ENCODE peak calls at places on chromosomes 3 and 15, in eight cellular contexts. Q is OCI-LY7; U is ovary; T is CD8-positive, alpha-beta T cell; B is heart left ventricle; Y is tibial artery; X is WERI-Rb-1; C is adrenal gland. N is an unnamed sample.

GRCh38 chr3:143120716-143121239 is 1.2 kb downstream of the CHST2 start:
- DNase-seq in U (no peak), Q (no peak), C (no peak), X (peak; percentile 31), B (peak; percentile 68), Y (no peak), T (no peak), N (peak; percentile 45)

GRCh38 chr15:64875641-64876223 is 34.0 kb downstream of the PLEKHO2 start:
- DNase-seq in C (no peak), Q (no peak), U (no peak), T (no peak), Y (no peak), X (no peak), B (no peak), N (no peak)

GRCh38 chr3:27976933-27977332 is 254.8 kb upstream of the EOMES start:
- DNase-seq in U (no peak), Q (no peak), T (no peak), Y (no peak), X (no peak), B (no peak), C (peak; percentile 22), N (no peak)

GRCh38 chr15:90465930-90466567 is 63.7 kb upstream of the CRTC3 start:
- DNase-seq in Y (no peak), C (no peak), B (no peak), T (no peak), Q (no peak), X (no peak), U (no peak), N (no peak)

GRCh38 chr3:52244061-52244628 is 1.4 kb upstream of the PPM1M start:
- DNase-seq in X (no peak), B (no peak), Q (no peak), U (peak; percentile 15), T (peak; percentile 39), Y (peak; percentile 73), C (no peak), N (peak; percentile 27)

GRCh38 chr3:5304789-5305680 is 117.5 kb downstream of the EDEM1 start:
- DNase-seq in C (peak; percentile 52), B (no peak), T (peak; percentile 19), Q (peak; percentile 59), U (no peak), Y (no peak), X (peak; percentile 58), N (peak; percentile 60)

GRCh38 chr15:50358805-50359204 is 3.8 kb upstream of the GABPB1 start:
- DNase-seq in U (no peak), Y (no peak), B (no peak), Q (peak; percentile 54), T (peak; percentile 32), C (no peak), X (peak; percentile 30), N (peak; percentile 36)

GRCh38 chr3:114155370-114155821 is 23.5 kb downstream of the DRD3 start:
- DNase-seq in X (peak; percentile 62), T (no peak), C (peak; percentile 64), B (no peak), Q (peak; percentile 47), Y (no peak), U (no peak), N (peak; percentile 73)

GRCh38 chr3:123880998-123881561 is 3.1 kb downstream of the MYLK start:
- DNase-seq in Q (no peak), Y (no peak), T (no peak), X (peak; percentile 35), C (peak; percentile 30), B (no peak), U (no peak), N (peak; percentile 46)

GRCh38 chr3:14377838-14378169 is 24.6 kb upstream of the SLC6A6 start:
- DNase-seq in Q (peak; percentile 76), U (no peak), X (no peak), B (no peak), C (no peak), Y (no peak), T (peak; percentile 57), N (no peak)

GRCh38 chr3:171822707-171823106 is 12.4 kb upstream of the PLD1 start:
- DNase-seq in U (no peak), T (no peak), Q (no peak), C (no peak), X (no peak), Y (no peak), B (no peak), N (no peak)

GRCh38 chr3:161915283-161915682 is 418.7 kb downstream of the OTOL1 start:
- DNase-seq in C (no peak), B (no peak), Q (no peak), X (no peak), U (no peak), T (no peak), Y (no peak), N (no peak)

GRCh38 chr3:6180171-6180570 is 680.7 kb upstream of the GRM7 start:
- DNase-seq in C (no peak), B (no peak), X (no peak), Y (no peak), T (no peak), U (no peak), Q (no peak), N (no peak)

GRCh38 chr3:5299146-5299545 is 111.6 kb downstream of the EDEM1 start:
- DNase-seq in Q (no peak), C (no peak), X (no peak), Y (no peak), T (no peak), B (no peak), U (no peak), N (no peak)

GRCh38 chr3:130700541-130700940 is 46.1 kb downstream of the PIK3R4 start:
- DNase-seq in B (no peak), Q (no peak), C (no peak), U (no peak), Y (no peak), X (no peak), T (no peak), N (no peak)

GRCh38 chr3:150355581-150355980 is 52.5 kb upstream of the TSC22D2 start:
- DNase-seq in X (no peak), T (no peak), C (no peak), Q (no peak), Y (no peak), B (no peak), U (no peak), N (no peak)

GRCh38 chr15:51692154-51692553 is 10.9 kb downstream of the SCG3 start:
- DNase-seq in T (no peak), Q (no peak), Y (no peak), B (no peak), X (no peak), C (no peak), U (no peak), N (no peak)

GRCh38 chr15:51687565-51687964 is 6.3 kb downstream of the SCG3 start:
- DNase-seq in X (no peak), C (no peak), Y (no peak), T (no peak), Q (no peak), U (no peak), B (no peak), N (no peak)

GRCh38 chr15:51688863-51689262 is 7.6 kb downstream of the SCG3 start:
- DNase-seq in X (no peak), Y (no peak), U (no peak), B (no peak), C (no peak), T (no peak), Q (no peak), N (no peak)
- TF ChIP-seq CTCF in X (no peak), Y (peak; percentile 6), U (no peak), B (peak; percentile 14), C (peak; percentile 18), T (no peak), Q (peak; percentile 51), N (peak; percentile 46)

GRCh38 chr15:27254801-27255200 is 283.8 kb downstream of the GABRG3 start:
- DNase-seq in Y (no peak), U (no peak), T (no peak), B (no peak), Q (no peak), C (no peak), X (no peak), N (no peak)
- H3K9me3 ChIP-seq in Y (no peaks in the 10 kb centered on the region), U (no peaks in the 10 kb centered on the region), T (no peaks in the 10 kb centered on the region), B (no peaks in the 10 kb centered on the region), Q (no peaks in the 10 kb centered on the region), C (no peaks in the 10 kb centered on the region), X (no peaks in the 10 kb centered on the region), N (no peaks in the 10 kb centered on the region)

DNA sequence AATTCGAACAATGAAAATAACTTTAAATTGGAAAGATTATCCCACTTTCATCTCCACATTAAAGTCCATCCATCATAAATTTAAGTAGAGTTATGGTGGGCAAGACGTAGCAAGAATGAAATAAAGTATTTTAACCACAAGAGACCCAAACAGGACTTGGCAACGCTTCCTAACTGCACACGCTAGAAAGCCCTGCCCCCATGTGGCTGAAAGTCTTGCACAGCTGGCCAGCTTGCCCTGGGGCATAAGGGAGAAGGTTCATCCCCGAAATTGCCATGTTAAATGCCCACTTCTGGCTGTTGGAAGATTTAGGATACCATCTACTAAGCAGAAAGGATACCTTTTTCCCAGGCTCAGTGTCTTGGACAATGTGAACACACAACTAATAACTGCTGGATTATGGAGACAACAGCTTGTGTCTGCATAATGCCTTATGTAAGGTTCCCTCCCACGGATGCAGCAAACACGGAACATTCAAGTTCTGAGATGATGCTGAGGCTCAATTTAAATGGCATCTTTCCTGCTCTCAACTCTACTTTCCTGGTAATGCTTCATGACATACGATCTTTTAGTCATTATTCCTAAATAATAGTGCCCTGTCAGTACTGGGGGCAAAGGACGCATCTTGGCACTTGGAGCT is 116.6 kb upstream of the TJP1 start:
- DNase-seq in Q (peak; percentile 9), X (no peak), Y (no peak), T (no peak), U (no peak), B (no peak), C (no peak), N (no peak)
- TF ChIP-seq CTCF in Q (peak; percentile 41), X (peak; percentile 41), Y (peak; percentile 7), T (no peak), U (no peak), B (peak; percentile 15), C (peak; percentile 10), N (peak; percentile 49)

GRCh38 chr15:20357139-20358065 is 184.2 kb downstream of the GOLGA6L6 start:
- DNase-seq in B (peak; percentile 68), C (no peak), T (peak; percentile 19), Y (peak; percentile 66), X (peak; percentile 30), U (peak; percentile 13), Q (no peak), N (peak; percentile 32)

GRCh38 chr15:20358781-20359414 is 182.7 kb downstream of the GOLGA6L6 start:
- DNase-seq in C (no peak), U (no peak), Q (no peak), B (no peak), X (no peak), Y (no peak), T (no peak), N (no peak)

GRCh38 chr15:20358066-20358780 is 183.4 kb downstream of the GOLGA6L6 start:
- DNase-seq in Y (peak; percentile 69), X (peak; percentile 93), C (peak; percentile 21), Q (no peak), T (no peak), U (peak; percentile 15), B (peak; percentile 76), N (peak; percentile 26)

GRCh38 chr15:20356444-20357138 is 185.0 kb downstream of the GOLGA6L6 start:
- DNase-seq in T (peak; percentile 66), Q (peak; percentile 59), C (peak; percentile 77), U (peak; percentile 53), Y (peak; percentile 66), B (peak; percentile 85), X (peak; percentile 77), N (peak; percentile 60)

DNA sequence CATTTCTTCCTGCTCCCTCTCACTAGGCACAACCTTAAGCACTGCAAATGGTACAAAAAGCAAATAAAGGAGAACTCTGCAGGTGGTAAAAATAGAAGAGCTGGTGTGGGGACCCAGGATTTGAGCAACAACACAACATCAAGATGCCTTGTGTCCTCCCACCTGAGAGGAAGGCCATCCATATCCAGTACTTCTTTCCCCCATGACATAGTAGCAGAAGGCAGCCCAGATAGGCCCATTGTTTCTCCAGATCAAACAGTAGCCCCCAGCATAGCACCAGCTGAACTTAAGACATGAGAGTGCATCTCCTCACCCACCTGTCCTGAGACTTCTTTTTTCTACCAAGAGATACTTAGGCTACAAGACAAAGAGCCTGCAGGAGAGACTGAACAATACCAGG is 180.5 kb downstream of the GOLGA6L6 start:
- DNase-seq in B (no peak), U (no peak), C (no peak), Y (no peak), Q (no peak), X (no peak), T (no peak), N (no peak)
- H3K9me3 ChIP-seq in B (no peaks in the 10 kb centered on the region), U (no peaks in the 10 kb centered on the region), C (no peaks in the 10 kb centered on the region), Y (no peaks in the 10 kb centered on the region), Q (peaks cover 7% of the 10 kb centered on the region), X (no peaks in the 10 kb centered on the region), T (no peaks in the 10 kb centered on the region), N (peaks cover 78% of the 10 kb centered on the region)